ENCODE peak calls at places on chromosomes 7 and 10, in nine cellular contexts. S is PC-3, R is colonic mucosa, X is neural crest cell, W is coronary artery, B is GM12865, E is foreskin fibroblast, Q is mesothelial cell of epicardium, D is choroid plexus epithelial cell. K is an unnamed sample.

GRCh38 chr7:133054167-133054840 is 27.6 kb downstream of the CHCHD3 start:
- DNase-seq in S (no peak), R (no peak), X (no peak), W (no peak), B (no peak), E (peak), Q (no peak), D (peak), K (no peak)

GRCh38 chr10:78600740-78601139 is 468.0 kb upstream of the ZMIZ1 start:
- DNase-seq in S (peak), R (no peak), X (no peak), W (peak), B (no peak), E (no peak), Q (no peak), D (peak), K (no peak)

GRCh38 chr10:55629792-55630490 is 731.1 kb downstream of the ZWINT start:
- DNase-seq in S (peak), R (peak), X (peak), W (no peak), B (no peak), E (no peak), Q (peak), D (peak), K (no peak)

GRCh38 chr10:85811405-85811804 is 555.2 kb downstream of the GRID1 start:
- DNase-seq in S (no peak), R (no peak), X (no peak), W (no peak), B (no peak), E (no peak), Q (no peak), D (no peak), K (no peak)

GRCh38 chr7:33933611-33934281 is 28.4 kb downstream of the BMPER start:
- DNase-seq in S (peak), R (no peak), X (no peak), W (no peak), B (no peak), E (peak), Q (no peak), D (peak), K (no peak)

GRCh38 chr10:87961314-87961713 is 97.9 kb downstream of the PTEN start:
- DNase-seq in S (no peak), R (no peak), X (no peak), W (no peak), B (no peak), E (peak), Q (no peak), D (peak), K (no peak)

GRCh38 chr10:227014-227413 is 91.8 kb downstream of the ZMYND11 start:
- DNase-seq in S (no peak), R (no peak), X (no peak), W (no peak), B (no peak), E (peak), Q (no peak), D (peak), K (no peak)

GRCh38 chr7:104327963-104328307 is 468 bp upstream of the LHFPL3 start:
- DNase-seq in S (no peak), R (no peak), X (peak), W (no peak), B (no peak), E (no peak), Q (no peak), D (no peak), K (no peak)

GRCh38 chr10:29957887-29958330 is 101.5 kb downstream of the JCAD start:
- DNase-seq in S (no peak), R (no peak), X (peak), W (peak), B (peak), E (no peak), Q (no peak), D (peak), K (no peak)

GRCh38 chr7:75711634-75712494 is 26.9 kb downstream of the HIP1 start:
- DNase-seq in S (no peak), R (no peak), X (no peak), W (no peak), B (peak), E (peak), Q (no peak), D (peak), K (no peak)

GRCh38 chr10:72334196-72334831 is 20.4 kb downstream of the DNAJB12 start:
- DNase-seq in S (no peak), R (no peak), X (peak), W (peak), B (no peak), E (no peak), Q (peak), D (peak), K (no peak)

GRCh38 chr10:59688921-59689351 is 20.7 kb downstream of the SLC16A9 start:
- DNase-seq in S (peak), R (peak), X (no peak), W (no peak), B (no peak), E (no peak), Q (no peak), D (no peak), K (no peak)

GRCh38 chr7:134750083-134751062 is 29.1 kb upstream of the CALD1 start:
- DNase-seq in S (peak), R (peak), X (peak), W (no peak), B (peak), E (no peak), Q (no peak), D (peak), K (peak)

GRCh38 chr7:41881313-41882130 is 178.6 kb upstream of the INHBA start:
- DNase-seq in S (no peak), R (peak), X (no peak), W (no peak), B (peak), E (no peak), Q (no peak), D (peak), K (peak)

GRCh38 chr10:132173185-132173584 is 13.6 kb upstream of the DPYSL4 start:
- DNase-seq in S (no peak), R (no peak), X (no peak), W (no peak), B (no peak), E (no peak), Q (no peak), D (no peak), K (no peak)

GRCh38 chr7:77903597-77903996 is 105.0 kb downstream of the PHTF2 start:
- DNase-seq in S (peak), R (no peak), X (no peak), W (no peak), B (peak), E (peak), Q (no peak), D (peak), K (peak)

GRCh38 chr10:43938810-43939209 is 290.1 kb upstream of the ZNF32 start:
- DNase-seq in S (no peak), R (no peak), X (no peak), W (peak), B (no peak), E (no peak), Q (no peak), D (no peak), K (no peak)

GRCh38 chr7:5396542-5396941 is 27.1 kb downstream of the TNRC18 start:
- DNase-seq in S (peak), R (peak), X (no peak), W (no peak), B (peak), E (no peak), Q (no peak), D (peak), K (peak)

GRCh38 chr7:4621401-4621800 is 60.7 kb upstream of the FOXK1 start:
- DNase-seq in S (peak), R (no peak), X (no peak), W (no peak), B (no peak), E (no peak), Q (no peak), D (peak), K (no peak)

GRCh38 chr10:11447571-11447970 is 163.9 kb downstream of the USP6NL start:
- DNase-seq in S (no peak), R (no peak), X (no peak), W (peak), B (no peak), E (no peak), Q (no peak), D (no peak), K (no peak)

GRCh38 chr7:95549818-95550529 is 46.3 kb downstream of the PDK4 start:
- DNase-seq in S (peak), R (peak), X (no peak), W (peak), B (no peak), E (peak), Q (no peak), D (peak), K (peak)

GRCh38 chr10:103803941-103804340 is 51.4 kb downstream of the SH3PXD2A start:
- DNase-seq in S (peak), R (no peak), X (no peak), W (no peak), B (no peak), E (no peak), Q (no peak), D (no peak), K (no peak)

GRCh38 chr10:60305394-60305892 is 84.2 kb downstream of the ANK3 start:
- DNase-seq in S (no peak), R (no peak), X (no peak), W (no peak), B (no peak), E (no peak), Q (no peak), D (peak), K (no peak)

GRCh38 chr7:110943686-110944350 is 147.1 kb upstream of the LRRN3 start:
- DNase-seq in S (no peak), R (no peak), X (no peak), W (no peak), B (no peak), E (peak), Q (no peak), D (peak), K (no peak)

GRCh38 chr10:22475857-22476600 is 130.7 kb downstream of the SPAG6 start:
- DNase-seq in S (no peak), R (no peak), X (peak), W (no peak), B (peak), E (peak), Q (no peak), D (no peak), K (peak)

GRCh38 chr10:117455346-117455745 is 80.1 kb upstream of the PDZD8 start:
- DNase-seq in S (no peak), R (no peak), X (no peak), W (no peak), B (no peak), E (peak), Q (no peak), D (no peak), K (no peak)

GRCh38 chr7:30874656-30875317 is 36.9 kb upstream of the AQP1 start:
- DNase-seq in S (peak), R (no peak), X (no peak), W (no peak), B (no peak), E (peak), Q (no peak), D (no peak), K (no peak)

GRCh38 chr10:91296471-91296870 is 76.0 kb downstream of the PCGF5 start:
- DNase-seq in S (peak), R (no peak), X (no peak), W (no peak), B (peak), E (peak), Q (no peak), D (peak), K (peak)

GRCh38 chr10:48801026-48801425 is 116.4 kb downstream of the WDFY4 start:
- DNase-seq in S (no peak), R (no peak), X (no peak), W (no peak), B (no peak), E (no peak), Q (no peak), D (no peak), K (no peak)

GRCh38 chr10:130040351-130040750 is 70.3 kb downstream of the C10orf143 start:
- DNase-seq in S (no peak), R (no peak), X (no peak), W (peak), B (no peak), E (no peak), Q (no peak), D (no peak), K (no peak)

GRCh38 chr10:79245539-79246208 is 101.6 kb upstream of the PPIF start:
- DNase-seq in S (no peak), R (no peak), X (no peak), W (no peak), B (peak), E (no peak), Q (no peak), D (no peak), K (no peak)

GRCh38 chr7:156544199-156544598 is 96.4 kb upstream of the RNF32 start:
- DNase-seq in S (no peak), R (no peak), X (no peak), W (no peak), B (no peak), E (no peak), Q (no peak), D (no peak), K (no peak)

GRCh38 chr7:92039900-92040299 is 94.4 kb downstream of the CYP51A1 start:
- DNase-seq in S (no peak), R (no peak), X (no peak), W (no peak), B (no peak), E (no peak), Q (no peak), D (no peak), K (no peak)
- TF ChIP-seq CTCF in S (no peak), R (no peak), X (no peak), W (no peak), B (no peak), E (no peak), Q (no peak), D (no peak), K (no peak)

DNA sequence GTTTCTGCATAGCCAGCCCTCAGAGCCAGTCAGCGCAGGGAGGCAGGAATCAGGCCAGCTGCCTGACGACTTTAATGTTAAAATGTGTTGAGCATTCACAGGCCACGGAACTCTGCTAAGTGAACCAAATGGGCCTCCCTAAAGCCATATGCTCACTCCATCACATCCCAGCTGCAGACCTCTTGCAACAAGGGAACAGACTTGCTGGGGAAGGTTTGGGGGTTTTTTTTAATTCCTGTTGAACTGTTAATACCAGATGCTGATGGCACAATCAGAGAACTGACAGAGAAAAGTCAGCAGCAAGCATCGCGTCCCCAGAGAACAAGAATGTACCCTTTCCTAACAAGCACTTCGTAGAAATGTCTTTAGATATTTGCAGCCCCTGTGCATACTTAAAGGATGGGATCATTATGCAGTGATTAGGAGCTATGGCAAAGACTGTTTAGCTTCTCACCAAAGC is 900.4 kb upstream of the AUTS2 start:
- DNase-seq in S (no peak), R (no peak), X (no peak), W (no peak), B (no peak), E (no peak), Q (no peak), D (peak), K (no peak)
- TF ChIP-seq CTCF in S (no peak), R (no peak), X (no peak), W (no peak), B (no peak), E (no peak), Q (no peak), D (no peak), K (no peak)

DNA sequence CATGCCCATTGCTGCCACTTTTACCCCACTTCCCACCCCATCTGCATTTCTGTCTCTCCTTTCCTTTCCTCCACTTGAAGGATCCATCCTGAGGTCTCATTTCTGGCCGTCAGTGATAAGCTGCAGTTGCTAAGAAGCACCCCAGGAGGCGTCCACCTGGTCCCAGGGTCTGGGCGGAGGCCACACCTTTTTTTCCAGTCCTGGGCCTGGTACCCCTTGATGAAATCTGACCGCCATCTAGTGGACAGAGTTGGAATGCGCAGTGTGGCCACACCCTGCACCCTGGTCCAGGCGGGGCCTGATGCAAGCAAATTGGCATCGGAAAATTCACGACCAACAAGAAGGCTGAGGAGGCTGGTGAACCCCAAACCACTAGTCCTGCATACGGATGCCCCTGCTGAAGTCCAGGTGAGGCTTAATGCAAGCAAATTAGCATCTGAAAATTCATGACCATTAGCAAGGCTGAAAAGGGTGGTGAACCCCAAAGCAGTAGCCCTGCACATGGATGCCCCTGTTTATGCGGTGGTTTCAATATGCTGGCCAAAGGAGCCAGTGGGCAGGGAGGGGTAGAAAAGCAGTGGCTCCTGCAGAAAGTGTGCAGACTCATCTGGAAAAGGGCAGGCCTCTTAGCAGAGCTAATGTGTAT is 43.3 kb downstream of the GPAM start:
- DNase-seq in S (peak), R (peak), X (peak), W (no peak), B (peak), E (peak), Q (peak), D (peak), K (peak)
- TF ChIP-seq CTCF in S (peak), R (peak), X (peak), W (peak), B (peak), E (peak), Q (peak), D (peak), K (peak)

GRCh38 chr7:27160147-27160545 is 3.7 kb upstream of the HOXA7 start:
- DNase-seq in S (peak), R (no peak), X (no peak), W (no peak), B (no peak), E (no peak), Q (peak), D (no peak), K (no peak)

GRCh38 chr7:27162548-27162848 is 2.8 kb downstream of the HOXA9 start:
- DNase-seq in S (peak), R (no peak), X (no peak), W (no peak), B (no peak), E (no peak), Q (no peak), D (no peak), K (no peak)

GRCh38 chr7:27160546-27161213 is 4.2 kb upstream of the HOXA7 start:
- DNase-seq in S (peak), R (peak), X (peak), W (peak), B (peak), E (no peak), Q (peak), D (peak), K (peak)

GRCh38 chr7:27161721-27162547 is 3.4 kb downstream of the HOXA9 start:
- DNase-seq in S (peak), R (no peak), X (no peak), W (no peak), B (no peak), E (no peak), Q (peak), D (no peak), K (no peak)

GRCh38 chr7:27161214-27161720 is 4.1 kb downstream of the HOXA9 start:
- DNase-seq in S (no peak), R (peak), X (no peak), W (no peak), B (no peak), E (no peak), Q (no peak), D (no peak), K (no peak)
- TF ChIP-seq CTCF in S (no peak), R (no peak), X (peak), W (peak), B (no peak), E (no peak), Q (peak), D (no peak), K (peak)

DNA sequence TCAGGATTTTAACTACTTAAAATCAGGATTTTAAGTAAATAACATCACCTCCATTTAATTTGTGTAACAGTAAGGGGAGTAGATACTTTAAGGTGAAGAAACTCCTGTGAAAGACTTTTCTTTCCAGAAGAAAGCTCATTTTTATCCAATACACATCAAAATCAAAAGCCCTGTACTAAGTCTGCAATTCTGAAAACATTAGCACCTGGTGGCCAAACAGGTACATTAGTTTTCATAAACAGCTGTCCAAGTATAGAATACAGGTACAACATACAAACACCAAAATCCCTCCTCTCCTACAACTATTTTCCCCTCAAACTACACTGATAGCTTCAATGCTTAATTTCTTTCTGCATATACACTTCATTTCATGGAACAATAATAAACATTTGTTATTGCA is 22.9 kb downstream of the FAM3C start:
- DNase-seq in S (no peak), R (no peak), X (no peak), W (no peak), B (no peak), E (no peak), Q (no peak), D (no peak), K (no peak)
- TF ChIP-seq CTCF in S (peak), R (no peak), X (peak), W (no peak), B (no peak), E (no peak), Q (peak), D (no peak), K (no peak)

DNA sequence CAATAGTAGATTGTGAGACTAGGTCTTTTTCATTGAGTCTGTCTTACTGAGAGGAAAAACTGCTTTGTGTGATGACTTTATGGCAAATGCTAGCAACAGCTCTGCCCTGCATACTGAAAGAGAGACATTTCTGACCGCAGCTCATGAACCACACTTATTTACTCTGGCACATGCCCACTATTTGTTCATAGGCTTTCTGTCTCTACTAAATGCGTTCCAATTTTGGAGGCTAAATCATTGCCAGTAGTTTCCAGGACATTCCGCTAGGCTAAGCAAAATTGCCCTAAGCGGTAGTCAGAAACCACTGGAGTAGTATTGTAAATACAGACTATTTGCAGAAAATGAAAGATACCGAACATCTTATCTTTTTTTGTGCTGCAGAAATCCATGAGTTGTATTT is 55.6 kb upstream of the DLX6 start:
- DNase-seq in S (peak), R (no peak), X (no peak), W (no peak), B (no peak), E (no peak), Q (no peak), D (no peak), K (no peak)
- TF ChIP-seq CTCF in S (no peak), R (no peak), X (no peak), W (no peak), B (no peak), E (no peak), Q (no peak), D (no peak), K (no peak)

GRCh38 chr10:110222896-110223675 is 15.7 kb downstream of the MXI1 start:
- DNase-seq in S (no peak), R (no peak), X (no peak), W (no peak), B (no peak), E (no peak), Q (no peak), D (no peak), K (no peak)
- TF ChIP-seq CTCF in S (no peak), R (no peak), X (no peak), W (no peak), B (no peak), E (no peak), Q (no peak), D (no peak), K (no peak)

DNA sequence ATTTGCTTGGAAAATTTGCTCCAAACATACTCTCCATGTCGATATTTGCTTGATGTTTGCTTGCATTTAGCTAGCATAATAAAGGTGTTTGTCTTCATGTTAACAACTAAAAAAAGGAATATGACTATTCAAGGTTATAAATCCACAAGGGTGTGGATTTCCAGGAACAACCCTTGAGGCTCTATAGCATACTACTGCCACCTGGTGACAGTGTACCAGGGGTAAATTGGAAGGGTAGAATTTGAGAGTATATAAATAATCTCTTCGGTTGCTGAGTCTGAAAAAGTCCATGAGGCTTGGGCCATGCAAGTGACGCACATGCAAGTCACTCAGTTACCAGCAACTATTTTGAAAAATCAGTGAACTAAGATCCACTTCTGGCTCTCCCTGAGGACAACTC is 68.4 kb downstream of the SLIT1 start:
- DNase-seq in S (peak), R (peak), X (no peak), W (no peak), B (no peak), E (no peak), Q (no peak), D (peak), K (no peak)
- TF ChIP-seq CTCF in S (peak), R (peak), X (no peak), W (no peak), B (peak), E (peak), Q (no peak), D (peak), K (peak)

K was measured in GM13976.